ENCODE peak calls at places on chromosomes 1 and 21, in seven cellular contexts. W is HS-27A; F is T-cell; O is ACHN; B is AG09319; L is stimulated activated CD8-positive, alpha-beta memory T cell treated with anti-CD3 and anti-CD28 coated beads, Interleukin-4, amount 100 ng/mL, for 24 hours; Y is fibroblast of mammary gland. N is an unnamed sample.

GRCh38 chr1:1435911-1436633 is 582 bp downstream of the VWA1 start:
- DNase-seq in W (no peak), F (no peak), O (no peak), B (no peak), L (no peak), Y (no peak), N (no peak)

GRCh38 chr21:44708213-44708865 is 3.0 kb downstream of the TSPEAR start:
- DNase-seq in W (no peak), F (no peak), O (no peak), B (no peak), L (no peak), Y (no peak), N (no peak)

GRCh38 chr1:226778657-226779058 is 39.6 kb upstream of the ITPKB start:
- DNase-seq in W (no peak), F (no peak), O (no peak), B (peak; percentile 71), L (no peak), Y (peak; percentile 94), N (peak; percentile 94)

GRCh38 chr1:246530482-246530881 is 23.4 kb upstream of the SMYD3 start:
- DNase-seq in W (no peak), F (no peak), O (no peak), B (no peak), L (no peak), Y (no peak), N (no peak)

GRCh38 chr1:18234790-18235242 is 127.2 kb downstream of the IGSF21 start:
- DNase-seq in W (no peak), F (no peak), O (peak; percentile 58), B (no peak), L (no peak), Y (peak; percentile 46), N (peak; percentile 41)

GRCh38 chr1:55214214-55214902 is 806 bp downstream of the USP24 start:
- DNase-seq in W (peak; percentile 19), F (peak; percentile 1), O (peak; percentile 60), B (no peak), L (peak; percentile 30), Y (no peak), N (no peak)

GRCh38 chr1:193211539-193211938 is 25.1 kb upstream of the B3GALT2 start:
- DNase-seq in W (peak; percentile 69), F (no peak), O (peak; percentile 40), B (peak; percentile 25), L (no peak), Y (peak; percentile 85), N (peak; percentile 30)

GRCh38 chr1:100622037-100622436 is 84.1 kb downstream of the GPR88 start:
- DNase-seq in W (peak; percentile 95), F (no peak), O (peak; percentile 94), B (peak; percentile 84), L (no peak), Y (peak; percentile 99), N (peak; percentile 55)

GRCh38 chr1:33563702-33564101 is 91.3 kb downstream of the ZSCAN20 start:
- DNase-seq in W (no peak), F (no peak), O (no peak), B (no peak), L (no peak), Y (no peak), N (no peak)

GRCh38 chr1:58815069-58815679 is 31.3 kb upstream of the JUN start:
- DNase-seq in W (peak; percentile 93), F (peak; percentile 41), O (peak; percentile 86), B (peak; percentile 90), L (peak; percentile 56), Y (peak; percentile 80), N (peak; percentile 73)

N was measured in HTR-8/SVneo.